ENCODE peak calls at places on chromosomes 13 and 19, in nine cellular contexts. V, Z, A, G, W, R, E, B and X are unnamed samples.

GRCh38 chr19:19909654-19910053 is 8.9 kb downstream of the ZNF93 start:
- DNase-seq in R (no peak), W (no peak), E (no peak), V (no peak), Z (no peak), G (no peak), A (no peak), B (no peak), X (no peak)

GRCh38 chr13:86906458-86906857 is 764.7 kb upstream of the SLITRK5 start:
- DNase-seq in A (no peak), Z (no peak), R (no peak), V (no peak), B (no peak), E (no peak), G (no peak), W (no peak), X (no peak)

GRCh38 chr13:66071018-66071417 is 1159.1 kb downstream of the PCDH9 start:
- DNase-seq in R (no peak), B (no peak), G (no peak), Z (no peak), E (no peak), V (no peak), W (no peak), A (no peak), X (no peak)

GRCh38 chr19:54100560-54100959 is at the start of gene OSCAR:
- DNase-seq in V (peak; percentile 33), B (no peak), E (no peak), R (no peak), A (no peak), Z (no peak), G (no peak), W (no peak), X (no peak)

GRCh38 chr19:43503501-43504425 is 783 bp downstream of the PHLDB3 start:
- DNase-seq in B (peak; percentile 99), R (peak; percentile 70), W (peak; percentile 99), E (peak; percentile 88), V (peak; percentile 82), G (no peak), A (peak; percentile 99), Z (peak; percentile 99), X (peak; percentile 94)

GRCh38 chr19:31531326-31531725 is 182.1 kb upstream of the TSHZ3 start:
- DNase-seq in Z (no peak), W (no peak), B (no peak), R (no peak), G (no peak), A (peak; percentile 63), V (no peak), E (no peak), X (no peak)

GRCh38 chr13:26007261-26007765 is 44.5 kb downstream of the SHISA2 start:
- DNase-seq in Z (no peak), G (no peak), V (no peak), W (no peak), E (no peak), A (no peak), R (no peak), B (no peak), X (no peak)

GRCh38 chr13:38763446-38764381 is 76.8 kb downstream of the FREM2 start:
- DNase-seq in A (no peak), Z (peak; percentile 81), B (peak; percentile 16), V (peak; percentile 47), E (peak; percentile 28), R (peak; percentile 18), W (no peak), G (no peak), X (no peak)

GRCh38 chr19:5001547-5002131 is 32.7 kb downstream of the KDM4B start:
- DNase-seq in G (peak; percentile 34), V (peak; percentile 73), W (peak; percentile 45), E (peak; percentile 57), R (peak; percentile 75), B (no peak), Z (peak; percentile 61), A (no peak), X (peak; percentile 63)

GRCh38 chr19:5005096-5005495 is 36.2 kb downstream of the KDM4B start:
- DNase-seq in B (no peak), G (no peak), R (no peak), E (no peak), Z (no peak), W (no peak), A (no peak), V (no peak), X (no peak)

GRCh38 chr19:5002143-5002542 is 33.2 kb downstream of the KDM4B start:
- DNase-seq in V (peak; percentile 69), W (no peak), Z (no peak), A (no peak), B (no peak), G (peak; percentile 43), R (peak; percentile 82), E (peak; percentile 61), X (no peak)

GRCh38 chr19:5006201-5006600 is 37.3 kb downstream of the KDM4B start:
- DNase-seq in B (no peak), G (no peak), E (no peak), W (no peak), R (peak; percentile 19), A (no peak), V (peak; percentile 48), Z (no peak), X (no peak)

DNA sequence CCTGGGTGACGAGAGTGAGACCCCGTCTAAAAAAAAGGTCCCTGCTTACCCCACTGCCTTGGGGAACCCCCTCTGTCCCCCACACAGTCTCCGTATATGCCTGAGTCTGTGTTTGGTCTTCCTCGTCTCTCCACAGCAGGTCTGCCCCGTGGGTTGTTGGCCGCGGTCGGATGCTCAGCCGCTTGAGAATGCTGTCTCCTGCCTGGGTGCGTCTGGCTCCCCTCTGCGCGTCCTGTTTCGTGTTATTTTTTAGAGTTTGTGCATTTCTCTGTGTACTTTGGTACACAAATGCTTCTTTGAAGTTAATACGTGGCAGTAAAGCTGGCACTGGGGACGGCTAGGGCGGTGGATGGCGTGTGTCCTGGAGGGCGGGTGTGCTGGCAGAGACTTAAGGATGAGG is 34.9 kb downstream of the KDM4B start:
- DNase-seq in V (no peak), B (no peak), A (no peak), G (no peak), R (no peak), W (no peak), E (no peak), Z (no peak), X (no peak)
- TF ChIP-seq CTCF in V (no peak), B (no peak), A (no peak), G (no peak), R (no peak), W (no peak), E (no peak), Z (no peak), X (no peak)

DNA sequence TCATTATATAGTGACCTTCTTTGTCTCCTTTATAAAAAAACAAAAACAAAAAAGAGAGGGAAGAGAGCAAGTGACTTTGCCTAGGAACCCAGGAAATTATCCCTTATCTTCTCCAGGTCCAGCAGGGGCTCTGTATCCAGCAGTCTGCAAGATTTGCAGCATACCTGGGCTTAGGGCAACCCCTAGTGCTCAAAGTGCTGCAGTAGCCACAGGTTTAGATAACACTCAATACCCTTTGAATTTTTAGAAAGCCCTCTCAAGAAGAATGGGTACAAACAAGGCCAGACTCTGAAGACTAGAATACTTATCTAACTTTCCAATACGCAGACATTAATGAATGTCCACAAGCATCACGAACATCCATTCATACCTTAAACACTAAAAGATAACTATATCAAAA is 43.2 kb downstream of the CCNA1 start:
- DNase-seq in E (peak; percentile 2), V (peak; percentile 32), R (no peak), A (no peak), W (no peak), B (no peak), G (no peak), Z (peak; percentile 26), X (no peak)
- TF ChIP-seq CTCF in E (peak; percentile 29), V (peak; percentile 19), R (no peak), A (no peak), W (no peak), B (no peak), G (no peak), Z (peak; percentile 24), X (no peak)

GRCh38 chr13:41196620-41197019 is 2.3 kb upstream of the KBTBD7 start:
- DNase-seq in R (no peak), G (no peak), V (peak; percentile 5), W (no peak), Z (no peak), E (no peak), A (no peak), B (no peak), X (no peak)
- TF ChIP-seq CTCF in R (peak; percentile 68), G (peak; percentile 40), V (peak; percentile 18), W (no peak), Z (peak; percentile 23), E (peak; percentile 52), A (no peak), B (no peak), X (no peak)

GRCh38 chr13:107865643-107866006 is 349.7 kb downstream of the LIG4 start:
- DNase-seq in R (no peak), V (peak; percentile 8), B (no peak), W (no peak), E (no peak), Z (no peak), A (no peak), G (no peak), X (no peak)

GRCh38 chr13:107870400-107870799 is 344.9 kb downstream of the LIG4 start:
- DNase-seq in Z (no peak), B (no peak), W (no peak), V (no peak), G (no peak), E (no peak), A (no peak), R (no peak), X (no peak)

GRCh38 chr13:107866666-107867623 is 348.4 kb downstream of the LIG4 start:
- DNase-seq in V (peak; percentile 24), A (no peak), R (no peak), B (no peak), Z (peak; percentile 71), W (no peak), G (no peak), E (no peak), X (peak; percentile 70)

GRCh38 chr13:107866007-107866665 is 349.2 kb downstream of the LIG4 start:
- DNase-seq in Z (peak; percentile 68), B (no peak), W (no peak), V (no peak), R (no peak), A (no peak), E (peak; percentile 25), G (no peak), X (peak; percentile 68)

DNA sequence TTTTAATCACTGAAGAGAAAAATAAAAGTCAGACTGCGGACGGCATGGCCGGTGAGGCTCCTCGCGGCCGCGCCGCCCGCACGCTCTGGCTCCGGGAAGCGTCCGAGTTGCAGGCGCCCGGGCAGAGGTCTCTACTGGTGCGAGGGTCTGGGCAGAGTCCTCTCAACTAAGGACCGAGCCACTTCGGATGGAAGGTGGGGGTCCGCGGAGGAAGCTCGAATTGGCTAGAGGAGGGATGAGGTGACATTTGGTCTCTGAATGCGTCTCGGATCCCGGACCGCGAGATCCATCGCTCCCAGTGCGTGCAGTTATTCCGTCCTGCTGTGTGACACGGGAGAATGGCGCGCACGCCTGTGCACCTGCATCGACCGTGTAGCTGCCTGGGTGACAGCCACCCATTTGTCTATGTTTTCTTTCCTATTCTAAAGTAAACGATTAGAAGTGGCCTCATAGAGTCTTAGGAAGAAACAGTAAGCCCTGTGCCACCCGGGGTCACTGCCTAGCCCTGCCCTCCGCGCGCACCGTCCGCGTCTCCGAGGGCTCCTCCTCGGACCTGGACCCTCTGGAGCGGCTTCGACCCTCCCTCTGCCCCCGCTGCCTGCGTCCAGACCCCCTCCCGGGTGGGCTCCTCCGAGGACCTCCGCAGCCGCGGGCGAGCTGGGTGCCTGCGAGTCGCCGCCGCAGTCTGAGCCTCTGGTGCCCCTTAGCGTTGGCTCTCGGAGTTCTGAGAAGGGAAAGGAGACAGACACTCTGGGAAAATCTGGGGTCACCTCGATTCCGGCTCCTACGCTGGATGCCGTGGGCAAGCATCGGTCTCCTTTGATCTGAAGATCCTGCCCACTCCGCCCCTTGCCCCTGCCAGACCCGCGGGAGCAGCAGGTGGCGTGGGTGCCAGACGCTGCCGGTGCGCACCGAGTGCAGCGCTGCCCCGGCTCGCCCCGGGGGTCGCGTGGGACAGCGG is 347.4 kb downstream of the LIG4 start:
- DNase-seq in W (no peak), V (peak; percentile 17), E (peak; percentile 36), R (no peak), B (no peak), A (no peak), G (no peak), Z (peak; percentile 83), X (peak; percentile 86)
- TF ChIP-seq CTCF in W (no peak), V (peak; percentile 38), E (peak; percentile 73), R (no peak), B (no peak), A (no peak), G (peak; percentile 36), Z (peak; percentile 69), X (no peak)